ENCODE peak calls at places on chromosomes 7 and 10, in four cellular contexts. I is heart left ventricle; H is HS-5; M is effector CD4-positive, alpha-beta T cell. Z is an unnamed sample.
A peak's percentile ranks its signal among the peaks of the same experiment; 100 is the strongest.

GRCh38 chr10:42987575-42987974 is 89.3 kb upstream of the RET start:
- DNase-seq in I (peak; percentile 30), H (no peak), M (no peak), Z (no peak)

GRCh38 chr10:5575482-5576153 is 50.9 kb downstream of the CALML3 start:
- DNase-seq in I (peak; percentile 46), H (no peak), M (no peak), Z (no peak)

GRCh38 chr10:43606323-43607198 is at the start of gene ZNF485:
- DNase-seq in I (peak; percentile 89), H (no peak), M (peak; percentile 43), Z (peak; percentile 58)

GRCh38 chr10:34815174-34816066 is at the start of gene PARD3:
- DNase-seq in I (peak; percentile 83), H (no peak), M (no peak), Z (peak; percentile 68)

GRCh38 chr10:63314020-63314419 is 151.8 kb downstream of the JMJD1C start:
- DNase-seq in I (no peak), H (no peak), M (no peak), Z (no peak)

GRCh38 chr7:94022550-94022949 is 18.4 kb upstream of the BET1 start:
- DNase-seq in I (no peak), H (no peak), M (no peak), Z (no peak)

GRCh38 chr10:97465982-97466381 is 20.0 kb downstream of the ZDHHC16 start:
- DNase-seq in I (no peak), H (no peak), M (no peak), Z (no peak)

GRCh38 chr10:5806745-5807144 is 6.5 kb downstream of the GDI2 start:
- DNase-seq in I (no peak), H (no peak), M (no peak), Z (no peak)

GRCh38 chr10:106741131-106741530 is 423.4 kb downstream of the SORCS1 start:
- DNase-seq in I (no peak), H (no peak), M (no peak), Z (no peak)

GRCh38 chr10:66869635-66870034 is 56.2 kb upstream of the LRRTM3 start:
- DNase-seq in I (no peak), H (no peak), M (no peak), Z (no peak)

GRCh38 chr7:137343483-137343841 is at the start of gene PTN:
- DNase-seq in I (peak; percentile 58), H (peak; percentile 4), M (no peak), Z (peak; percentile 14)

GRCh38 chr7:54643064-54643463 is 100.9 kb downstream of the VSTM2A start:
- DNase-seq in I (no peak), H (no peak), M (no peak), Z (no peak)

GRCh38 chr7:92108821-92109220 is 25.5 kb downstream of the CYP51A1 start:
- DNase-seq in I (no peak), H (no peak), M (no peak), Z (no peak)